ENCODE peak calls at places on chromosomes 13 and 19, in nine cellular contexts. One of them, this sample, is unnamed.
A peak's percentile ranks its signal among the peaks of the same experiment; 100 is the strongest.

GRCh38 chr13:76856141-76856571 is 30.0 kb downstream of the KCTD12 start:
- DNase-seq in tibial artery: no peak
- DNase-seq in H9: no peak
- DNase-seq in transverse colon: no peak
- DNase-seq in OCI-LY7: no peak
- DNase-seq in CD8-positive, alpha-beta T cell: no peak
- DNase-seq in psoas muscle: no peak
- DNase-seq in upper lobe of left lung: no peak
- DNase-seq in ascending aorta: no peak
- DNase-seq in this sample: no peak

GRCh38 chr13:75404721-75405120 is 77.2 kb downstream of the TBC1D4 start:
- DNase-seq in H9: no peak
- DNase-seq in tibial artery: no peak
- DNase-seq in upper lobe of left lung: no peak
- DNase-seq in CD8-positive, alpha-beta T cell: no peak
- DNase-seq in psoas muscle: no peak
- DNase-seq in ascending aorta: no peak
- DNase-seq in OCI-LY7: no peak
- DNase-seq in transverse colon: no peak
- DNase-seq in this sample: no peak

GRCh38 chr19:44839272-44839671 is 6.8 kb upstream of the NECTIN2 start:
- DNase-seq in H9: peak; percentile 59
- DNase-seq in tibial artery: no peak
- DNase-seq in ascending aorta: no peak
- DNase-seq in psoas muscle: no peak
- DNase-seq in upper lobe of left lung: no peak
- DNase-seq in CD8-positive, alpha-beta T cell: no peak
- DNase-seq in transverse colon: no peak
- DNase-seq in OCI-LY7: no peak
- DNase-seq in this sample: no peak

GRCh38 chr13:73900591-73900990 is 233.6 kb downstream of the KLF12 start:
- DNase-seq in CD8-positive, alpha-beta T cell: no peak
- DNase-seq in tibial artery: no peak
- DNase-seq in upper lobe of left lung: no peak
- DNase-seq in ascending aorta: no peak
- DNase-seq in transverse colon: no peak
- DNase-seq in H9: no peak
- DNase-seq in psoas muscle: no peak
- DNase-seq in OCI-LY7: no peak
- DNase-seq in this sample: no peak

GRCh38 chr13:113971471-113972231 is 2.2 kb downstream of the C13orf46 start:
- DNase-seq in tibial artery: no peak
- DNase-seq in CD8-positive, alpha-beta T cell: no peak
- DNase-seq in H9: no peak
- DNase-seq in ascending aorta: no peak
- DNase-seq in psoas muscle: peak; percentile 10
- DNase-seq in OCI-LY7: no peak
- DNase-seq in upper lobe of left lung: peak; percentile 79
- DNase-seq in transverse colon: no peak
- DNase-seq in this sample: no peak

GRCh38 chr13:88840085-88840484 is 1168.9 kb downstream of the SLITRK5 start:
- DNase-seq in CD8-positive, alpha-beta T cell: no peak
- DNase-seq in H9: no peak
- DNase-seq in psoas muscle: no peak
- DNase-seq in transverse colon: no peak
- DNase-seq in tibial artery: no peak
- DNase-seq in OCI-LY7: no peak
- DNase-seq in upper lobe of left lung: no peak
- DNase-seq in ascending aorta: no peak
- DNase-seq in this sample: no peak

GRCh38 chr19:51530616-51531015 is 854 bp downstream of the SIGLEC6 start:
- DNase-seq in OCI-LY7: no peak
- DNase-seq in transverse colon: no peak
- DNase-seq in psoas muscle: no peak
- DNase-seq in upper lobe of left lung: no peak
- DNase-seq in ascending aorta: no peak
- DNase-seq in H9: no peak
- DNase-seq in tibial artery: no peak
- DNase-seq in CD8-positive, alpha-beta T cell: no peak
- DNase-seq in this sample: no peak

GRCh38 chr19:8158411-8159074 is 9.2 kb upstream of the FBN3 start:
- DNase-seq in transverse colon: peak; percentile 23
- DNase-seq in ascending aorta: no peak
- DNase-seq in CD8-positive, alpha-beta T cell: peak; percentile 58
- DNase-seq in tibial artery: no peak
- DNase-seq in H9: peak; percentile 75
- DNase-seq in OCI-LY7: peak; percentile 89
- DNase-seq in psoas muscle: no peak
- DNase-seq in upper lobe of left lung: no peak
- DNase-seq in this sample: peak; percentile 68

GRCh38 chr13:111216166-111216960 is 101.3 kb downstream of the ARHGEF7 start:
- DNase-seq in transverse colon: peak; percentile 38
- DNase-seq in tibial artery: no peak
- DNase-seq in H9: peak; percentile 58
- DNase-seq in upper lobe of left lung: peak; percentile 47
- DNase-seq in ascending aorta: no peak
- DNase-seq in psoas muscle: peak; percentile 43
- DNase-seq in CD8-positive, alpha-beta T cell: peak; percentile 69
- DNase-seq in OCI-LY7: peak; percentile 47
- DNase-seq in this sample: no peak

GRCh38 chr19:13181747-13182388 is 31.7 kb downstream of the IER2 start:
- DNase-seq in ascending aorta: no peak
- DNase-seq in H9: no peak
- DNase-seq in OCI-LY7: peak; percentile 55
- DNase-seq in upper lobe of left lung: no peak
- DNase-seq in tibial artery: peak; percentile 68
- DNase-seq in CD8-positive, alpha-beta T cell: peak; percentile 68
- DNase-seq in psoas muscle: peak; percentile 54
- DNase-seq in transverse colon: peak; percentile 79
- DNase-seq in this sample: peak; percentile 78

GRCh38 chr13:34300559-34300958 is 482.6 kb downstream of the RFC3 start:
- DNase-seq in transverse colon: no peak
- DNase-seq in tibial artery: no peak
- DNase-seq in psoas muscle: no peak
- DNase-seq in upper lobe of left lung: no peak
- DNase-seq in ascending aorta: no peak
- DNase-seq in OCI-LY7: no peak
- DNase-seq in CD8-positive, alpha-beta T cell: no peak
- DNase-seq in H9: no peak
- DNase-seq in this sample: no peak

GRCh38 chr13:100409132-100409531 is 179.5 kb downstream of the GGACT start:
- DNase-seq in H9: no peak
- DNase-seq in ascending aorta: no peak
- DNase-seq in OCI-LY7: no peak
- DNase-seq in upper lobe of left lung: no peak
- DNase-seq in psoas muscle: no peak
- DNase-seq in CD8-positive, alpha-beta T cell: no peak
- DNase-seq in transverse colon: no peak
- DNase-seq in tibial artery: no peak
- DNase-seq in this sample: no peak

GRCh38 chr13:30006246-30006645 is 155.8 kb upstream of the UBL3 start:
- DNase-seq in transverse colon: no peak
- DNase-seq in tibial artery: no peak
- DNase-seq in upper lobe of left lung: no peak
- DNase-seq in ascending aorta: no peak
- DNase-seq in CD8-positive, alpha-beta T cell: no peak
- DNase-seq in psoas muscle: no peak
- DNase-seq in OCI-LY7: no peak
- DNase-seq in H9: no peak
- DNase-seq in this sample: no peak

GRCh38 chr13:74929436-74929835 is 552.5 kb downstream of the TBC1D4 start:
- DNase-seq in ascending aorta: no peak
- DNase-seq in tibial artery: no peak
- DNase-seq in upper lobe of left lung: no peak
- DNase-seq in OCI-LY7: no peak
- DNase-seq in transverse colon: no peak
- DNase-seq in H9: no peak
- DNase-seq in psoas muscle: no peak
- DNase-seq in CD8-positive, alpha-beta T cell: no peak
- DNase-seq in this sample: no peak

GRCh38 chr13:63012016-63012415 is 1596.4 kb upstream of the PCDH20 start:
- DNase-seq in H9: no peak
- DNase-seq in upper lobe of left lung: no peak
- DNase-seq in CD8-positive, alpha-beta T cell: no peak
- DNase-seq in transverse colon: no peak
- DNase-seq in ascending aorta: no peak
- DNase-seq in psoas muscle: no peak
- DNase-seq in OCI-LY7: no peak
- DNase-seq in tibial artery: no peak
- DNase-seq in this sample: no peak
- H3K4me1 ChIP-seq in H9: no peaks in the 10 kb centered on the region
- H3K4me1 ChIP-seq in upper lobe of left lung: no peaks in the 10 kb centered on the region
- H3K4me1 ChIP-seq in CD8-positive, alpha-beta T cell: no peaks in the 10 kb centered on the region
- H3K4me1 ChIP-seq in transverse colon: no peaks in the 10 kb centered on the region
- H3K4me1 ChIP-seq in ascending aorta: no peaks in the 10 kb centered on the region
- H3K4me1 ChIP-seq in psoas muscle: no peaks in the 10 kb centered on the region
- H3K4me1 ChIP-seq in OCI-LY7: no peaks in the 10 kb centered on the region
- H3K4me1 ChIP-seq in tibial artery: no peaks in the 10 kb centered on the region
- H3K4me1 ChIP-seq in this sample: no peaks in the 10 kb centered on the region

GRCh38 chr19:1911098-1911497 is 5.9 kb downstream of the ADAT3 start:
- DNase-seq in tibial artery: no peak
- DNase-seq in psoas muscle: no peak
- DNase-seq in H9: no peak
- DNase-seq in upper lobe of left lung: no peak
- DNase-seq in ascending aorta: no peak
- DNase-seq in transverse colon: no peak
- DNase-seq in CD8-positive, alpha-beta T cell: peak; percentile 71
- DNase-seq in OCI-LY7: no peak
- DNase-seq in this sample: no peak
- H3K27ac ChIP-seq in tibial artery: no peak overlapping the region
- H3K27ac ChIP-seq in psoas muscle: no peak overlapping the region
- H3K27ac ChIP-seq in H9: no peak overlapping the region
- H3K27ac ChIP-seq in upper lobe of left lung: no peak overlapping the region
- H3K27ac ChIP-seq in ascending aorta: no peak overlapping the region
- H3K27ac ChIP-seq in transverse colon: no peak overlapping the region
- H3K27ac ChIP-seq in CD8-positive, alpha-beta T cell: no peak overlapping the region
- H3K27ac ChIP-seq in OCI-LY7: no peak overlapping the region
- H3K27ac ChIP-seq in this sample: no peak overlapping the region

GRCh38 chr13:28822161-28822560 is 2.0 kb downstream of the MTUS2 start:
- DNase-seq in CD8-positive, alpha-beta T cell: no peak
- DNase-seq in tibial artery: no peak
- DNase-seq in transverse colon: no peak
- DNase-seq in ascending aorta: no peak
- DNase-seq in psoas muscle: no peak
- DNase-seq in upper lobe of left lung: no peak
- DNase-seq in OCI-LY7: no peak
- DNase-seq in H9: no peak
- DNase-seq in this sample: no peak

GRCh38 chr13:28819046-28819747 is 942 bp upstream of the MTUS2 start:
- DNase-seq in ascending aorta: no peak
- DNase-seq in upper lobe of left lung: no peak
- DNase-seq in CD8-positive, alpha-beta T cell: no peak
- DNase-seq in psoas muscle: no peak
- DNase-seq in OCI-LY7: no peak
- DNase-seq in tibial artery: no peak
- DNase-seq in transverse colon: no peak
- DNase-seq in H9: no peak
- DNase-seq in this sample: no peak

GRCh38 chr13:28817204-28817603 is 2.9 kb upstream of the MTUS2 start:
- DNase-seq in transverse colon: no peak
- DNase-seq in upper lobe of left lung: no peak
- DNase-seq in ascending aorta: no peak
- DNase-seq in tibial artery: no peak
- DNase-seq in OCI-LY7: no peak
- DNase-seq in psoas muscle: no peak
- DNase-seq in H9: peak; percentile 47
- DNase-seq in CD8-positive, alpha-beta T cell: no peak
- DNase-seq in this sample: no peak

GRCh38 chr13:28820099-28821051 is at the start of gene MTUS2:
- DNase-seq in psoas muscle: no peak
- DNase-seq in CD8-positive, alpha-beta T cell: no peak
- DNase-seq in upper lobe of left lung: peak; percentile 74
- DNase-seq in transverse colon: no peak
- DNase-seq in OCI-LY7: no peak
- DNase-seq in H9: peak; percentile 72
- DNase-seq in tibial artery: no peak
- DNase-seq in ascending aorta: no peak
- DNase-seq in this sample: no peak

DNA sequence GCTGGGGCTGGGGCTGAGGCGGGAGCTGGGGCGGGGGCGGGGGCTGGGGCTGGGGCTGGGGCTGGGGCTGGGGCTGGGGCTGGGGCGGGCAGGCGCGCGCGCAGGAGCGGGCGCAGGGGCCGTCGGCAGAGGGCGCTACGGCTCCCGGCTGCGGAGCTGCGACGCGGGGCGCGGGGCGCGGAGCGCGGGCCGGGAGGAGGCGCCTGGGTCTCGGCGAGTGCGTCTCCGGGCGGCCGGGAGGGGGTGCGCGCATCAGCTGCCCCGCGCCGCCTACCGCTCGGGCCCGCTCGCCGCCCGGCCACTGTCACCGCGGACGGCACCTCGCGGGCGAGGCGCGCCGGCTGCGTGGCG is 416 bp upstream of the MTUS2 start:
- DNase-seq in upper lobe of left lung: peak; percentile 91
- DNase-seq in psoas muscle: no peak
- DNase-seq in ascending aorta: no peak
- DNase-seq in OCI-LY7: no peak
- DNase-seq in H9: peak; percentile 81
- DNase-seq in CD8-positive, alpha-beta T cell: no peak
- DNase-seq in tibial artery: no peak
- DNase-seq in transverse colon: peak; percentile 28
- DNase-seq in this sample: no peak
- TF ChIP-seq CTCF in upper lobe of left lung: no peak
- TF ChIP-seq CTCF in psoas muscle: no peak
- TF ChIP-seq CTCF in ascending aorta: peak; percentile 10
- TF ChIP-seq CTCF in OCI-LY7: no peak
- TF ChIP-seq CTCF in H9: peak; percentile 50
- TF ChIP-seq CTCF in CD8-positive, alpha-beta T cell: no peak
- TF ChIP-seq CTCF in tibial artery: no peak
- TF ChIP-seq CTCF in transverse colon: no peak
- TF ChIP-seq CTCF in this sample: no peak

DNA sequence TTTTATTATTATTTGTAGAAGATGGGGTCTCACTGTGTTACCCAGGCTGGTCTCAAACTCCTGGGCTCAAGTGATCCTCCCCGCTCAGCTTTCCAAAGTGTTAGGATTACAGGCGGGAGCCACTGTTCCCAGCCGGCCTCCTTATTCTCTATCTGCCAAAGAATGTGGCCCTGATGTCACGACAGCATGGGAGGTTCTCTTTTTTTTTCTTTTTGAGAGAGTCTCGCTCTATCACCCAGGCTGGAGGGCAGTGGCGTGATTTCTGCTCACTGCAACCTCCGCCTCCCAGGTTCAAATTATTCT is 23.5 kb downstream of the CARM1 start:
- DNase-seq in CD8-positive, alpha-beta T cell: no peak
- DNase-seq in tibial artery: no peak
- DNase-seq in OCI-LY7: no peak
- DNase-seq in upper lobe of left lung: no peak
- DNase-seq in H9: no peak
- DNase-seq in psoas muscle: no peak
- DNase-seq in transverse colon: no peak
- DNase-seq in ascending aorta: no peak
- DNase-seq in this sample: no peak
- H3K4me1 ChIP-seq in CD8-positive, alpha-beta T cell: no peaks in the 10 kb centered on the region
- H3K4me1 ChIP-seq in tibial artery: peaks cover 4% of the 10 kb centered on the region
- H3K4me1 ChIP-seq in OCI-LY7: peaks cover 23% of the 10 kb centered on the region
- H3K4me1 ChIP-seq in upper lobe of left lung: peaks cover 20% of the 10 kb centered on the region
- H3K4me1 ChIP-seq in H9: peaks cover 4% of the 10 kb centered on the region
- H3K4me1 ChIP-seq in psoas muscle: peaks cover 87% of the 10 kb centered on the region
- H3K4me1 ChIP-seq in transverse colon: peaks cover 54% of the 10 kb centered on the region
- H3K4me1 ChIP-seq in ascending aorta: no peaks in the 10 kb centered on the region
- H3K4me1 ChIP-seq in this sample: peaks cover 15% of the 10 kb centered on the region

This sample was measured in prostate gland.